ENCODE peak calls at places on chromosomes 16 and 17, in six cellular contexts. Z is NT2/D1; O is uterus; L is HAP-1; H is upper lobe of right lung; J is CD8-positive, alpha-beta memory T cell. I is an unnamed sample. For H3K27me3, the result is how much of the 10 kb centered on the place peaks cover.

GRCh38 chr17:81641825-81642489 is 5.0 kb downstream of the TSPAN10 start:
- DNase-seq in Z (no peak), O (no peak), L (no peak), H (no peak), J (no peak), I (no peak)

GRCh38 chr17:47649972-47650524 is 329 bp downstream of the KPNB1 start:
- DNase-seq in Z (no peak), O (no peak), L (no peak), H (peak), J (no peak), I (no peak)

GRCh38 chr17:50067996-50068395 is 12.1 kb downstream of the ITGA3 start:
- DNase-seq in Z (no peak), O (no peak), L (no peak), H (no peak), J (no peak), I (no peak)

GRCh38 chr16:73173396-73173795 is 125.5 kb upstream of the ZFHX3 start:
- DNase-seq in Z (no peak), O (no peak), L (peak), H (no peak), J (no peak), I (no peak)

GRCh38 chr16:29877266-29877961 is 14.4 kb upstream of the CDIPT start:
- DNase-seq in Z (peak), O (no peak), L (no peak), H (peak), J (no peak), I (no peak)

GRCh38 chr17:75565066-75565465 is 22.5 kb upstream of the MYO15B start:
- DNase-seq in Z (no peak), O (no peak), L (no peak), H (no peak), J (no peak), I (no peak)

GRCh38 chr17:71914042-71914441 is 206.8 kb upstream of the SOX9 start:
- DNase-seq in Z (no peak), O (no peak), L (no peak), H (no peak), J (no peak), I (no peak)

GRCh38 chr17:29825604-29826003 is 104.4 kb downstream of the SSH2 start:
- DNase-seq in Z (no peak), O (no peak), L (no peak), H (no peak), J (no peak), I (no peak)

GRCh38 chr16:67942200-67942509 is 1.8 kb downstream of the LCAT start:
- DNase-seq in Z (peak), O (no peak), L (no peak), H (no peak), J (no peak), I (no peak)

GRCh38 chr16:67240506-67240905 is 6.8 kb downstream of the FHOD1 start:
- DNase-seq in Z (no peak), O (no peak), L (no peak), H (peak), J (no peak), I (peak)

GRCh38 chr17:56939869-56940484 is 20.9 kb downstream of the COIL start:
- DNase-seq in Z (peak), O (no peak), L (peak), H (no peak), J (no peak), I (no peak)

GRCh38 chr16:48916566-48916965 is 306.6 kb upstream of the N4BP1 start:
- DNase-seq in Z (no peak), O (no peak), L (no peak), H (no peak), J (no peak), I (no peak)
- H3K27me3 ChIP-seq in Z (under half), O (under half), L (under half), H (under half), J (under half), I (under half)

GRCh38 chr17:5628262-5628661 is 44.0 kb upstream of the NLRP1 start:
- DNase-seq in Z (no peak), O (no peak), L (no peak), H (no peak), J (no peak), I (no peak)

GRCh38 chr17:5630434-5630833 is 46.1 kb upstream of the NLRP1 start:
- DNase-seq in Z (no peak), O (no peak), L (no peak), H (no peak), J (no peak), I (no peak)

GRCh38 chr17:5635949-5636348 is 51.6 kb upstream of the NLRP1 start:
- DNase-seq in Z (no peak), O (no peak), L (no peak), H (no peak), J (no peak), I (no peak)

GRCh38 chr17:5629133-5629532 is 44.8 kb upstream of the NLRP1 start:
- DNase-seq in Z (no peak), O (no peak), L (no peak), H (no peak), J (no peak), I (no peak)

GRCh38 chr17:5631958-5632357 is 47.6 kb upstream of the NLRP1 start:
- DNase-seq in Z (no peak), O (no peak), L (no peak), H (no peak), J (no peak), I (no peak)
- H3K27me3 ChIP-seq in Z (under half), O (under half), L (under half), H (under half), J (under half), I (under half)

GRCh38 chr16:83470406-83470805 is 337.4 kb upstream of the HSBP1 start:
- DNase-seq in Z (no peak), O (no peak), L (no peak), H (no peak), J (no peak), I (no peak)

GRCh38 chr16:83473926-83474660 is 333.7 kb upstream of the HSBP1 start:
- DNase-seq in Z (no peak), O (no peak), L (no peak), H (no peak), J (no peak), I (no peak)

GRCh38 chr16:83475108-83475507 is 332.7 kb upstream of the HSBP1 start:
- DNase-seq in Z (no peak), O (no peak), L (no peak), H (no peak), J (no peak), I (no peak)

GRCh38 chr16:83473109-83473508 is 334.7 kb upstream of the HSBP1 start:
- DNase-seq in Z (no peak), O (no peak), L (no peak), H (no peak), J (no peak), I (no peak)
- H3K27me3 ChIP-seq in Z (under half), O (under half), L (under half), H (under half), J (under half), I (under half)

DNA sequence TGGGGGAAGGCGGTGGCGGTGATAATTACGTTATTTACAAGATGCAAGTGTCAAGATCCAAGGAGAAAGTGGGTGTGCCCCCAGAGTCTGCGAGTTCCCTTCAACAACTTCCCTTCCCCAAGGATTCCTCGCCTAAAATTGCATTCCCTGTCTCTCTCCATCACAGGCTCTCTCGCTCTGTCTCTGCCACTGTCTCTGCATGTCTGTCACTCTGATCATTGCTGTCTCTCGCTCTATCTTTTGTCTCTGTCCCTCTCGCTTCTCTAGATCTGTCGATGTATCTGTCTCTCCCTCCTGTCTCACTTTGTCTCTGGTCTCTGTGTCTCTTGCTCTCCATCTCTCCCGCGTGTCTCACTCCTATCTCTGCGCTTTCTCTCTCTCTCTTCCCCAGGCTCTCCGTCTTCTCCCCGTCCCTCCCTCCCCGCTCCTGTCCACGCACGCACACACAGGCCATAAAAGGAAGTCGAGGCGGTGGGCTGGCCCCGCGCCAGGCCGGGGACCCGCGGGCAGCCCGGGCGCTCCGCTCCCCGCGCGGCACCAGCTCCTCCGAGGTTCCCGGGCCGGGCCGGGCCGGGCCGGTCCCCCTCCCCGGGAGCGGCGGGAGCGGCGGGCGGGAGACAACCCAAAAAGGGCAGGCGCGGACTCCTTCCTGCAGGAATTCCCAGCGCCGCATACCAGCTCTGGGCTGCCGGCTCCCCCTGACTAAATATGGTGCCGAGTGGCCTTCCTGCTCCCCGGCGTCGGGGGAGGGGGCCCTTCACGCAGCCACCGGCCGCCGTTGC is 1.1 kb upstream of the MYH11 start:
- DNase-seq in Z (peak), O (peak), L (no peak), H (peak), J (no peak), I (peak)
- H3K27me3 ChIP-seq in Z (half or more), O (under half), L (under half), H (under half), J (under half), I (under half)

GRCh38 chr16:2194166-2194834 is 2.1 kb downstream of the CASKIN1 start:
- DNase-seq in Z (no peak), O (peak), L (no peak), H (no peak), J (no peak), I (no peak)
- H3K27me3 ChIP-seq in Z (under half), O (under half), L (under half), H (under half), J (under half), I (under half)

GRCh38 chr17:79531191-79531590 is 79.7 kb downstream of the RBFOX3 start:
- DNase-seq in Z (no peak), O (no peak), L (no peak), H (no peak), J (no peak), I (peak)
- H3K27me3 ChIP-seq in Z (under half), O (under half), L (under half), H (under half), J (under half), I (under half)

GRCh38 chr16:54931757-54932660 is 1.3 kb downstream of the IRX5 start:
- DNase-seq in Z (no peak), O (no peak), L (no peak), H (peak), J (no peak), I (no peak)

GRCh38 chr16:54931041-54931756 is 534 bp downstream of the IRX5 start:
- DNase-seq in Z (no peak), O (no peak), L (no peak), H (peak), J (no peak), I (peak)

GRCh38 chr16:54933281-54934150 is 2.9 kb downstream of the IRX5 start:
- DNase-seq in Z (no peak), O (no peak), L (no peak), H (peak), J (no peak), I (no peak)

GRCh38 chr16:54934536-54935410 is 4.1 kb downstream of the IRX5 start:
- DNase-seq in Z (no peak), O (no peak), L (no peak), H (peak), J (no peak), I (no peak)

DNA sequence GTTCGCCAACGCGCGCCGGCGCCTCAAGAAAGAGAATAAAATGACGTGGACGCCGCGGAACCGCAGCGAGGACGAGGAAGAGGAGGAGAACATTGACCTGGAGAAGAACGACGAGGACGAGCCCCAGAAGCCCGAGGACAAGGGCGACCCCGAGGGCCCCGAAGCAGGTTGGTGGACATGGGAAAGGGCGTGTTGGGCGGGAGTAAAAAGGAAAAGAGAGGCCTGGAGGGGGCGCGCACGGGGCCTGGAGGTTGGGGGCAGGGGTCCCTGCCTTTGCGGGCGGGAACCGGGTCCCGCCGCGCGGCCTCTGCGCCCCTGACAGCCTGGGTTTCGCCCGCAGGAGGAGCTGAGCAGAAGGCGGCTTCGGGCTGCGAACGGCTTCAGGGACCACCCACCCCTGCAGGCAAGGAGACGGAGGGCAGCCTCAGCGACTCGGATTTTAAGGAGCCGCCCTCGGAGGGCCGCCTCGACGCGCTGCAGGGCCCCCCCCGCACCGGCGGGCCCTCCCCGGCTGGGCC is 2.1 kb downstream of the IRX5 start:
- DNase-seq in Z (no peak), O (no peak), L (no peak), H (peak), J (no peak), I (no peak)
- H3K27me3 ChIP-seq in Z (half or more), O (half or more), L (under half), H (half or more), J (under half), I (under half)

GRCh38 chr17:9021158-9021984 is at the start of gene NTN1:
- DNase-seq in Z (no peak), O (peak), L (peak), H (peak), J (no peak), I (peak)

GRCh38 chr17:9020096-9020823 is 1.1 kb upstream of the NTN1 start:
- DNase-seq in Z (no peak), O (no peak), L (no peak), H (no peak), J (no peak), I (no peak)

GRCh38 chr17:9016941-9017552 is 4.3 kb upstream of the NTN1 start:
- DNase-seq in Z (no peak), O (no peak), L (no peak), H (no peak), J (no peak), I (no peak)

GRCh38 chr17:9020824-9021157 is 519 bp upstream of the NTN1 start:
- DNase-seq in Z (no peak), O (no peak), L (no peak), H (no peak), J (no peak), I (no peak)

GRCh38 chr17:9018731-9019130 is 2.6 kb upstream of the NTN1 start:
- DNase-seq in Z (no peak), O (no peak), L (no peak), H (no peak), J (no peak), I (no peak)
- H3K27me3 ChIP-seq in Z (under half), O (under half), L (under half), H (half or more), J (under half), I (under half)